ENCODE peak calls at places on chromosomes 13 and 19, in five cellular contexts. T, Y, E, U and B are unnamed samples.

GRCh38 chr19:35899547-35900214 is 659 bp downstream of the NFKBID start:
- DNase-seq in U (peak; percentile 74), Y (peak; percentile 91), E (peak; percentile 86), T (peak; percentile 84), B (peak; percentile 97)

GRCh38 chr19:6056282-6056741 is 54.0 kb downstream of the RFX2 start:
- DNase-seq in U (peak; percentile 50), Y (peak; percentile 58), T (no peak), E (peak; percentile 69), B (no peak)

GRCh38 chr13:40651866-40652587 is 14.4 kb downstream of the FOXO1 start:
- DNase-seq in T (no peak), U (no peak), Y (no peak), E (no peak), B (no peak)

GRCh38 chr13:25062479-25062878 is 33.5 kb upstream of the PABPC3 start:
- DNase-seq in U (no peak), E (no peak), Y (no peak), T (no peak), B (no peak)

GRCh38 chr13:100274942-100275506 is 186.1 kb downstream of the PCCA start:
- DNase-seq in E (no peak), U (no peak), Y (no peak), T (no peak), B (no peak)

GRCh38 chr13:51231456-51231855 is 9.3 kb downstream of the FAM124A start:
- DNase-seq in T (no peak), E (no peak), Y (no peak), U (no peak), B (no peak)

GRCh38 chr13:72565893-72566292 is 161.5 kb downstream of the MZT1 start:
- DNase-seq in E (no peak), U (no peak), T (no peak), Y (peak; percentile 72), B (no peak)

GRCh38 chr13:106381083-106381482 is 154.4 kb downstream of the EFNB2 start:
- DNase-seq in U (no peak), E (no peak), T (no peak), Y (peak; percentile 75), B (no peak)

GRCh38 chr13:97544041-97544765 is 110.2 kb downstream of the RAP2A start:
- DNase-seq in T (no peak), U (no peak), Y (no peak), E (no peak), B (no peak)

GRCh38 chr13:99356216-99357089 is 49.3 kb upstream of the GPR183 start:
- DNase-seq in U (no peak), Y (no peak), T (no peak), E (no peak), B (peak; percentile 86)

GRCh38 chr13:113404366-113404722 is 40.4 kb upstream of the GRTP1 start:
- DNase-seq in Y (no peak), E (peak; percentile 59), T (no peak), U (no peak), B (no peak)

GRCh38 chr13:76832258-76832988 is 53.8 kb downstream of the KCTD12 start:
- DNase-seq in U (no peak), Y (peak; percentile 28), T (no peak), E (no peak), B (no peak)

GRCh38 chr19:52297601-52298358 is 811 bp downstream of the ZNF480 start:
- DNase-seq in T (no peak), Y (no peak), U (no peak), E (no peak), B (no peak)

GRCh38 chr13:32977321-32977720 is 38.9 kb upstream of the KL start:
- DNase-seq in E (no peak), U (no peak), T (no peak), Y (no peak), B (no peak)

GRCh38 chr13:42110410-42111155 is 62.1 kb downstream of the DGKH start:
- DNase-seq in T (no peak), U (no peak), Y (peak; percentile 76), E (no peak), B (no peak)

GRCh38 chr13:114296902-114297301 is 15.5 kb downstream of the UPF3A start:
- DNase-seq in E (no peak), Y (no peak), U (no peak), T (no peak), B (no peak)

GRCh38 chr13:112651750-112652511 is 37.9 kb upstream of the ATP11A start:
- DNase-seq in Y (no peak), E (no peak), U (peak; percentile 31), T (no peak), B (no peak)

GRCh38 chr19:41785653-41786052 is 10.7 kb upstream of the CEACAM3 start:
- DNase-seq in U (peak; percentile 63), T (peak; percentile 68), E (no peak), Y (peak; percentile 84), B (peak; percentile 84)

GRCh38 chr19:11737964-11738745 is 591 bp downstream of the ZNF823 start:
- DNase-seq in Y (peak; percentile 85), T (peak; percentile 87), U (peak; percentile 73), E (peak; percentile 70), B (peak; percentile 92)

GRCh38 chr19:19278315-19278714 is 5.2 kb upstream of the TM6SF2 start:
- DNase-seq in Y (no peak), T (no peak), U (no peak), E (no peak), B (no peak)

GRCh38 chr13:52744842-52745241 is 5.2 kb upstream of the CNMD start:
- DNase-seq in T (no peak), Y (no peak), E (no peak), U (no peak), B (no peak)

GRCh38 chr19:40239415-40240226 is 13.1 kb upstream of the CCNP start:
- DNase-seq in T (no peak), U (no peak), E (peak; percentile 50), Y (no peak), B (no peak)

GRCh38 chr19:38210458-38210987 is 13.5 kb downstream of the DPF1 start:
- DNase-seq in Y (peak; percentile 91), U (no peak), E (no peak), T (peak; percentile 35), B (no peak)

GRCh38 chr13:47337781-47338507 is 441.1 kb upstream of the HTR2A start:
- DNase-seq in U (no peak), E (no peak), Y (peak; percentile 21), T (no peak), B (no peak)

DNA sequence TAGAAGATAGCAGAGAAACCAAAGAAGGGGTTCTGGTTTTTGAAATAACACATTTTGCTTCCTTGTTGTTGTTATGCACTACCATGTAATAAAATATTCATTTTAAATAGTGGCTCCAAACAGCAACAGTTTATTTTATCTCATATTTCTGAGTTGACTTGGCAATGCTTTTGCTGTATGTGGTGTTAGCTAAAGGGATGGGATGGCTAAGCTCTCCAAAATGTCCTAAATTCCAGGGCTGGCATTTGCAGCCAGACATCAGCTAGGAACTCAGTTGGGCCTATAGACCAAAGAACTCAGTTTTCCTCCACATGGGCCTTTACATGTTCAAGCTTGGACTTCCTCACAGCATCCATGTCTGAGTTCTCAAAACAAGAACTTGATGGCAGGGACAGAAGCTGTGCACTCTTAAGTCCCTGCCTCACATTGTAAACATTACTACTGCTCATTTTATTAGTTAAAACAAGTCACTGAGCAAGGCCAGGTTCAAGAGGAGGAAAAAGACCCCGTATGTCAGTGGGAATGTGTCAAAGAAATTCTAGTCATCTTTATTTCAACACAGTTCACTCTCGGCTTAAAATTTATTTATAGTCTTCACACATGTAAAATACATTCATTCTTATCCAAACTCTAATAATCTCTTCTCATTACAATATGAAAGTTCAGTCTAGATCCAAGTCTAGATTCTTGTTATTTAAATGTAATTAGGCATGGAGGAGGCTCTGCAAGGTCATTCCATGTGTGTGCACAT is 819.3 kb upstream of the PCDH20 start:
- DNase-seq in U (no peak), E (no peak), T (no peak), Y (no peak), B (no peak)
- H3K27ac ChIP-seq in U (no peak overlapping the region), E (no peak overlapping the region), T (no peak overlapping the region), Y (no peak overlapping the region), B (no peak overlapping the region)

GRCh38 chr19:48481846-48482639 is 12.9 kb downstream of the CYTH2 start:
- DNase-seq in U (no peak), E (no peak), Y (no peak), T (no peak), B (no peak)
- H3K36me3 ChIP-seq in U (no peaks in the 10 kb centered on the region), E (peaks cover 23% of the 10 kb centered on the region), Y (no peaks in the 10 kb centered on the region), T (peaks cover 7% of the 10 kb centered on the region), B (no peaks in the 10 kb centered on the region)

GRCh38 chr13:50141660-50142010 is 126.4 kb downstream of the KCNRG start:
- DNase-seq in T (no peak), Y (no peak), E (no peak), U (no peak), B (no peak)
- H3K4me1 ChIP-seq in T (no peaks in the 10 kb centered on the region), Y (no peaks in the 10 kb centered on the region), E (no peaks in the 10 kb centered on the region), U (no peaks in the 10 kb centered on the region), B (peaks cover 15% of the 10 kb centered on the region)

GRCh38 chr19:48514123-48514458 is 2.5 kb upstream of the LMTK3 start:
- DNase-seq in T (no peak), U (no peak), E (no peak), Y (no peak), B (no peak)
- H3K27ac ChIP-seq in T (no peak overlapping the region), U (no peak overlapping the region), E (no peak overlapping the region), Y (no peak overlapping the region), B (no peak overlapping the region)

DNA sequence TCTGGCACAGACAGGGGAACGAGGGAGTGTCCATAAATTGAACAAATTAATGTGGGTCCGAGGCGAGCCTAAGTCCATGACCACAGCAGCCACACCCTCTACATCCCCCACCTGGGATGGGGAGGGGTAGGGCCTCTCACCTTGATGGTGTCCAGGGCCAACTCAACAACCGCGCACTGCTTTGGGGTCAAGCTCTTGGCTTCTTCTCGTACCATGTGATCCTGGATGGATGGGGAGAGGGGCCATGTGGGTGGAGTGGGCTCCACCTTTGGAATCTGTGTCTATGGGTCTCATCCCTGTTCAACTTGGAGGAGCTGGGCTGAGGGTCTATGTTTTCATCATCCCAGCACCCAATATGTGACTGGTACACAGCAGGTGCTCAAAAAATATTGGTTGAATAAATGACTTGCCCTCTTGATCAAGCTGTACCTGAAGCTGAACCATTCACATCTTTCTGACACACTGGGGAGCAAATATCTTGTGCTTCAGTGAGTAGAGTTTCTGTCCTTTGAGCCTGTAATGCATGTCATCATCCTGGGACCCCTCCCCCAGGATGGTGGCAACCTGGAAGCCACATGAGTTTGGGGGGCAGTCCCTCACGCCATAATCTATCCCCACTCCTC is 62.9 kb downstream of the COLGALT1 start:
- DNase-seq in Y (no peak), T (no peak), E (no peak), U (no peak), B (peak; percentile 31)
- H3K36me3 ChIP-seq in Y (no peaks in the 10 kb centered on the region), T (no peaks in the 10 kb centered on the region), E (no peaks in the 10 kb centered on the region), U (no peaks in the 10 kb centered on the region), B (no peaks in the 10 kb centered on the region)

GRCh38 chr13:74173822-74174221 is 39.6 kb upstream of the KLF12 start:
- DNase-seq in U (no peak), Y (no peak), T (no peak), E (no peak), B (no peak)

GRCh38 chr13:74171621-74172020 is 37.4 kb upstream of the KLF12 start:
- DNase-seq in E (no peak), T (no peak), Y (no peak), U (no peak), B (no peak)

DNA sequence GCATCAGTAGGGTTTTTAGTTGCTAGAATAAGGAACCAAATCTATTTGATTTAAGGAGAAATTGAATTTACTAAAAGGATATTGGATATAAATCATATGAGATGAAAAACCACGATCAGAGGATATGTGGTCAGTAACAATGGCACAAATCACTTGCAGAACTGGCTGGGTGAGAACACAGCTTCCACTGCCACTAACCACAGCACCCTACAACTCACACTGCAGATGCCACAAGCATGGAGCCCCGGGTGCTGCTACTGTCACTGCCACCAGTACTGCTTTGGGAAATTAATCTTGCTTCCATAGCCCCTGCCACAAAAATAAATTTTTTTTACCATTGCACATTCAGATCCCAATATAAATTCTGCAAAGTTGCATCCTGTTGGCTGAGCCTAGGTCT is 40.6 kb upstream of the KLF12 start:
- DNase-seq in U (no peak), E (no peak), Y (no peak), T (no peak), B (no peak)
- H3K4me1 ChIP-seq in U (no peaks in the 10 kb centered on the region), E (no peaks in the 10 kb centered on the region), Y (no peaks in the 10 kb centered on the region), T (no peaks in the 10 kb centered on the region), B (peaks cover 5% of the 10 kb centered on the region)